ENCODE peak calls at places on chromosomes 1 and 21, in six cellular contexts. L is NCI-H146; G is colonic mucosa; T is transverse colon; Y is AG20443; C is stimulated activated CD8-positive, alpha-beta memory T cell treated with anti-CD3 and anti-CD28 coated beads, Interleukin-2, amount 100 ng/mL, for 1 hour. S is an unnamed sample.
A peak's percentile ranks its signal among the peaks of the same experiment; 100 is the strongest.

GRCh38 chr1:164644774-164645634 is 86.0 kb downstream of the PBX1 start:
- DNase-seq in L (peak; percentile 56), C (no peak), G (no peak), T (no peak), Y (peak; percentile 70), S (no peak)

GRCh38 chr1:100353073-100353801 is 931 bp downstream of the CDC14A start:
- DNase-seq in C (peak; percentile 8), G (peak; percentile 57), Y (peak; percentile 40), T (peak; percentile 55), L (no peak), S (peak; percentile 7)

GRCh38 chr1:2105781-2106524 is 55.7 kb downstream of the PRKCZ start:
- DNase-seq in Y (no peak), L (no peak), T (no peak), C (no peak), G (no peak), S (no peak)

GRCh38 chr1:21293537-21294265 is 3.4 kb upstream of the ECE1 start:
- DNase-seq in G (no peak), C (peak; percentile 39), T (no peak), L (no peak), Y (no peak), S (peak; percentile 53)

GRCh38 chr21:27026501-27026900 is 59.6 kb upstream of the ADAMTS5 start:
- DNase-seq in Y (no peak), T (no peak), G (no peak), C (no peak), L (no peak), S (no peak)

GRCh38 chr1:109655624-109656519 is at the start of gene GSTM4:
- DNase-seq in C (peak; percentile 34), Y (peak; percentile 91), T (peak; percentile 93), G (peak; percentile 93), L (peak; percentile 58), S (peak; percentile 46)

GRCh38 chr1:244388961-244389360 is 62.7 kb downstream of the ADSS2 start:
- DNase-seq in C (no peak), L (no peak), Y (no peak), G (no peak), T (no peak), S (no peak)

GRCh38 chr1:175410560-175410959 is 218.0 kb upstream of the KIAA0040 start:
- DNase-seq in G (no peak), L (no peak), Y (no peak), C (no peak), T (no peak), S (no peak)